ENCODE peak calls at places on chromosomes 5 and 9, in six cellular contexts. One of them, this sample, is unnamed.
A peak's percentile ranks its signal among the peaks of the same experiment; 100 is the strongest.

GRCh38 chr9:79263666-79264460 is 307.9 kb upstream of the TLE4 start:
- DNase-seq in PC-3: peak; percentile 15
- DNase-seq in CD4-positive, CD25-positive, alpha-beta regulatory T cell: no peak
- DNase-seq in fibroblast of lung: no peak
- DNase-seq in small intestine: no peak
- DNase-seq in K562: no peak
- DNase-seq in this sample: no peak

GRCh38 chr9:83024501-83025125 is 38.3 kb downstream of the RASEF start:
- DNase-seq in PC-3: no peak
- DNase-seq in CD4-positive, CD25-positive, alpha-beta regulatory T cell: no peak
- DNase-seq in fibroblast of lung: no peak
- DNase-seq in small intestine: no peak
- DNase-seq in K562: no peak
- DNase-seq in this sample: no peak

GRCh38 chr5:165460911-165461310 is 1955.5 kb downstream of the MAT2B start:
- DNase-seq in PC-3: no peak
- DNase-seq in CD4-positive, CD25-positive, alpha-beta regulatory T cell: no peak
- DNase-seq in fibroblast of lung: peak; percentile 32
- DNase-seq in small intestine: no peak
- DNase-seq in K562: no peak
- DNase-seq in this sample: no peak

GRCh38 chr5:168097852-168098251 is 193.6 kb upstream of the WWC1 start:
- DNase-seq in PC-3: peak; percentile 26
- DNase-seq in CD4-positive, CD25-positive, alpha-beta regulatory T cell: no peak
- DNase-seq in fibroblast of lung: no peak
- DNase-seq in small intestine: no peak
- DNase-seq in K562: no peak
- DNase-seq in this sample: no peak

GRCh38 chr9:69303331-69303730 is 21.7 kb upstream of the ENTREP1 start:
- DNase-seq in PC-3: no peak
- DNase-seq in CD4-positive, CD25-positive, alpha-beta regulatory T cell: no peak
- DNase-seq in fibroblast of lung: no peak
- DNase-seq in small intestine: no peak
- DNase-seq in K562: no peak
- DNase-seq in this sample: no peak

GRCh38 chr9:126989847-126990821 is 75.6 kb downstream of the RALGPS1 start:
- DNase-seq in PC-3: no peak
- DNase-seq in CD4-positive, CD25-positive, alpha-beta regulatory T cell: no peak
- DNase-seq in fibroblast of lung: peak; percentile 52
- DNase-seq in small intestine: no peak
- DNase-seq in K562: no peak
- DNase-seq in this sample: no peak

GRCh38 chr5:74429495-74429894 is 211.0 kb downstream of the ENC1 start:
- DNase-seq in PC-3: no peak
- DNase-seq in CD4-positive, CD25-positive, alpha-beta regulatory T cell: no peak
- DNase-seq in fibroblast of lung: no peak
- DNase-seq in small intestine: no peak
- DNase-seq in K562: no peak
- DNase-seq in this sample: no peak

GRCh38 chr5:90399251-90399650 is 10.3 kb downstream of the CETN3 start:
- DNase-seq in PC-3: no peak
- DNase-seq in CD4-positive, CD25-positive, alpha-beta regulatory T cell: no peak
- DNase-seq in fibroblast of lung: no peak
- DNase-seq in small intestine: no peak
- DNase-seq in K562: no peak
- DNase-seq in this sample: no peak

GRCh38 chr5:63255609-63256008 is 677.0 kb downstream of the LRRC70 start:
- DNase-seq in PC-3: no peak
- DNase-seq in CD4-positive, CD25-positive, alpha-beta regulatory T cell: no peak
- DNase-seq in fibroblast of lung: no peak
- DNase-seq in small intestine: no peak
- DNase-seq in K562: no peak
- DNase-seq in this sample: peak; percentile 16

GRCh38 chr5:68554566-68555279 is 339.2 kb downstream of the PIK3R1 start:
- DNase-seq in PC-3: no peak
- DNase-seq in CD4-positive, CD25-positive, alpha-beta regulatory T cell: no peak
- DNase-seq in fibroblast of lung: peak; percentile 69
- DNase-seq in small intestine: peak; percentile 17
- DNase-seq in K562: peak; percentile 73
- DNase-seq in this sample: no peak

GRCh38 chr5:165808358-165808757 is 2302.9 kb downstream of the MAT2B start:
- DNase-seq in PC-3: peak; percentile 19
- DNase-seq in CD4-positive, CD25-positive, alpha-beta regulatory T cell: no peak
- DNase-seq in fibroblast of lung: no peak
- DNase-seq in small intestine: no peak
- DNase-seq in K562: no peak
- DNase-seq in this sample: no peak

GRCh38 chr5:4563400-4563799 is 576.7 kb upstream of the ADAMTS16 start:
- DNase-seq in PC-3: peak; percentile 26
- DNase-seq in CD4-positive, CD25-positive, alpha-beta regulatory T cell: no peak
- DNase-seq in fibroblast of lung: no peak
- DNase-seq in small intestine: no peak
- DNase-seq in K562: peak; percentile 7
- DNase-seq in this sample: peak; percentile 45

GRCh38 chr5:173781826-173782670 is 106.1 kb upstream of the CPEB4 start:
- DNase-seq in PC-3: peak; percentile 75
- DNase-seq in CD4-positive, CD25-positive, alpha-beta regulatory T cell: peak; percentile 93
- DNase-seq in fibroblast of lung: peak; percentile 95
- DNase-seq in small intestine: peak; percentile 48
- DNase-seq in K562: peak; percentile 86
- DNase-seq in this sample: no peak

GRCh38 chr5:141605523-141606277 is 13.1 kb downstream of the DIAPH1 start:
- DNase-seq in PC-3: no peak
- DNase-seq in CD4-positive, CD25-positive, alpha-beta regulatory T cell: peak; percentile 95
- DNase-seq in fibroblast of lung: peak; percentile 26
- DNase-seq in small intestine: peak; percentile 68
- DNase-seq in K562: peak; percentile 93
- DNase-seq in this sample: no peak

GRCh38 chr5:122508623-122509022 is 196.6 kb downstream of the SNCAIP start:
- DNase-seq in PC-3: no peak
- DNase-seq in CD4-positive, CD25-positive, alpha-beta regulatory T cell: no peak
- DNase-seq in fibroblast of lung: no peak
- DNase-seq in small intestine: no peak
- DNase-seq in K562: no peak
- DNase-seq in this sample: no peak

GRCh38 chr5:137752873-137753226 is 1.3 kb downstream of the HNRNPA0 start:
- DNase-seq in PC-3: peak; percentile 2
- DNase-seq in CD4-positive, CD25-positive, alpha-beta regulatory T cell: no peak
- DNase-seq in fibroblast of lung: peak; percentile 18
- DNase-seq in small intestine: peak; percentile 14
- DNase-seq in K562: peak; percentile 78
- DNase-seq in this sample: no peak

GRCh38 chr5:167639213-167639612 is 652.2 kb upstream of the WWC1 start:
- DNase-seq in PC-3: peak; percentile 33
- DNase-seq in CD4-positive, CD25-positive, alpha-beta regulatory T cell: no peak
- DNase-seq in fibroblast of lung: peak; percentile 79
- DNase-seq in small intestine: no peak
- DNase-seq in K562: no peak
- DNase-seq in this sample: no peak

GRCh38 chr5:56608216-56608925 is 207.0 kb upstream of the MAP3K1 start:
- DNase-seq in PC-3: no peak
- DNase-seq in CD4-positive, CD25-positive, alpha-beta regulatory T cell: no peak
- DNase-seq in fibroblast of lung: no peak
- DNase-seq in small intestine: no peak
- DNase-seq in K562: no peak
- DNase-seq in this sample: no peak

GRCh38 chr5:171314728-171315385 is 5.8 kb downstream of the TLX3 start:
- DNase-seq in PC-3: no peak
- DNase-seq in CD4-positive, CD25-positive, alpha-beta regulatory T cell: no peak
- DNase-seq in fibroblast of lung: peak; percentile 17
- DNase-seq in small intestine: no peak
- DNase-seq in K562: no peak
- DNase-seq in this sample: no peak

GRCh38 chr5:88244686-88245085 is 24.0 kb downstream of the TMEM161B start:
- DNase-seq in PC-3: peak; percentile 90
- DNase-seq in CD4-positive, CD25-positive, alpha-beta regulatory T cell: no peak
- DNase-seq in fibroblast of lung: no peak
- DNase-seq in small intestine: no peak
- DNase-seq in K562: no peak
- DNase-seq in this sample: no peak

GRCh38 chr5:179559280-179560252 is 9.2 kb downstream of the RUFY1 start:
- DNase-seq in PC-3: peak; percentile 97
- DNase-seq in CD4-positive, CD25-positive, alpha-beta regulatory T cell: peak; percentile 93
- DNase-seq in fibroblast of lung: peak; percentile 99
- DNase-seq in small intestine: peak; percentile 100
- DNase-seq in K562: no peak
- DNase-seq in this sample: peak; percentile 98

DNA sequence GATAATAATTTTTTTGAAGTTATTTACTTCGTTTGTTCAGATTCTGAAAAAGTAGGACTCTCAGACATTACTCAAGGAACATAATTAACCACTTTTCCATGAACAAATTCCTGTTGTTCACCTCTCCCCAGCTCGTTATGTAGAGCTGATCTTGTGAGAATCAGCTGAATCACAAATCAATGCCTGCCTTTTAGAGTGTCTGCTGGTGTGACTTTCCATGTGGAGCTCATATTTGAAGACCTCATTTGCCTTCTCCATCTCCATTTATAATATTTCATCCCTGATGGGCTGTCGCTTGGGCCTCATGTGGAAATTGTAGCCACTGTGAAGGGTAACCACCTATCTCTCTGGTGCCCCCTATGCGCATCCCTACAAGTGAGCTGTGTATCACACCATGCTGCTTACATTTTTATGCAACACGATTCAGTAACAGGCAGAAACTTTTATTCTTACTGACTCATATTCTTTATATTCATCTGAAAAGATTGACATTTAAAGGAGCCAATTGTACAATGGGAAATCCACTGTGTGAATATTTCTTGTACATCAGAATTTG is 111.3 kb downstream of the STK32A start:
- DNase-seq in PC-3: no peak
- DNase-seq in CD4-positive, CD25-positive, alpha-beta regulatory T cell: no peak
- DNase-seq in fibroblast of lung: no peak
- DNase-seq in small intestine: no peak
- DNase-seq in K562: no peak
- DNase-seq in this sample: no peak
- H3K4me1 ChIP-seq in PC-3: peaks cover 31% of the 10 kb centered on the region
- H3K4me1 ChIP-seq in CD4-positive, CD25-positive, alpha-beta regulatory T cell: no peaks in the 10 kb centered on the region
- H3K4me1 ChIP-seq in fibroblast of lung: no peaks in the 10 kb centered on the region
- H3K4me1 ChIP-seq in small intestine: no peaks in the 10 kb centered on the region
- H3K4me1 ChIP-seq in K562: no peaks in the 10 kb centered on the region
- H3K4me1 ChIP-seq in this sample: no peaks in the 10 kb centered on the region

DNA sequence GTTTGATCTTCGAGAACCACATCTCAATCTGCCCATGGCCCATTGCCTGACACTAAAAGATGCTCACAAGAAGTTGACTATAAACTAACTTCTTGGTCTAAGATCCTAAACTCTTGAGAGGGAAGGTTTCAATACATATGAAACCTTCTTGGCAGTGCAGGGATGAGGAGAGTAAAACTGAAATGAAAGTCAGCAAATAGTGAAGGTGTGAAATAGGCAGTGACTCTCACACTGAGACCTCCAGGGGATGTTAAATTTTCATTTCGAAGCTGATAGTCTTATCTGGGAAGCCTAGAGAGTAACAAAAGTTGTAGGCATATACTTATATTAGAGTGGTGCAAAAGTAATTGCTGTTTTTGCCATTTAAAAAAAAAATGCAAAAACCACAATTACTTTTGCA is 974 bp upstream of the CYSTM1 start:
- DNase-seq in PC-3: no peak
- DNase-seq in CD4-positive, CD25-positive, alpha-beta regulatory T cell: no peak
- DNase-seq in fibroblast of lung: no peak
- DNase-seq in small intestine: no peak
- DNase-seq in K562: no peak
- DNase-seq in this sample: no peak
- H3K4me3 ChIP-seq in PC-3: no peak overlapping the region
- H3K4me3 ChIP-seq in CD4-positive, CD25-positive, alpha-beta regulatory T cell: no peak overlapping the region
- H3K4me3 ChIP-seq in fibroblast of lung: no peak overlapping the region
- H3K4me3 ChIP-seq in small intestine: no peak overlapping the region
- H3K4me3 ChIP-seq in K562: no peak overlapping the region
- H3K4me3 ChIP-seq in this sample: no peak overlapping the region

DNA sequence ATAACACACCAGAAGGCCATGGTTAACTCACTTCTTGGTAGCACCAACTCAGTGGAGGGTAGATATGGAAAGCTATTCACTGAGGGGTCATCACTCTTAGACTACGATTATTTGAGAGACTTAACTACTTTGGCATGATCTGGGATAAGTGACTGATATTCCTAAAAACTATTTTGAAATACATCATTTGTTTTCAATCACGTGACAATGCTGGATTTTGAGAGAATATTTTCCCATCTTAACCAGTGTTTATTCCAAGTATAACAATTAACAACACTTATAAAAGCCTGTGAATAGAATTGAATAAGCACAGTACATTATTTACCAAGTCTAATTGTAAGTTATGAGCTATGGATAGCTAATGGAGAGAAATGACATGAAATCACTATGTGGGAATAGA is 22.4 kb upstream of the CYLC2 start:
- DNase-seq in PC-3: no peak
- DNase-seq in CD4-positive, CD25-positive, alpha-beta regulatory T cell: no peak
- DNase-seq in fibroblast of lung: no peak
- DNase-seq in small intestine: no peak
- DNase-seq in K562: no peak
- DNase-seq in this sample: no peak
- H3K9me3 ChIP-seq in PC-3: peaks cover 6% of the 10 kb centered on the region
- H3K9me3 ChIP-seq in CD4-positive, CD25-positive, alpha-beta regulatory T cell: peaks cover 12% of the 10 kb centered on the region
- H3K9me3 ChIP-seq in fibroblast of lung: no peaks in the 10 kb centered on the region
- H3K9me3 ChIP-seq in small intestine: no peaks in the 10 kb centered on the region
- H3K9me3 ChIP-seq in K562: peaks cover 3% of the 10 kb centered on the region
- H3K9me3 ChIP-seq in this sample: peaks cover 4% of the 10 kb centered on the region

GRCh38 chr5:149838881-149839739 is 105.5 kb downstream of the PDE6A start:
- DNase-seq in PC-3: peak; percentile 93
- DNase-seq in CD4-positive, CD25-positive, alpha-beta regulatory T cell: no peak
- DNase-seq in fibroblast of lung: peak; percentile 52
- DNase-seq in small intestine: no peak
- DNase-seq in K562: no peak
- DNase-seq in this sample: no peak
- H3K4me1 ChIP-seq in PC-3: peaks cover 14% of the 10 kb centered on the region
- H3K4me1 ChIP-seq in CD4-positive, CD25-positive, alpha-beta regulatory T cell: no peaks in the 10 kb centered on the region
- H3K4me1 ChIP-seq in fibroblast of lung: peaks cover 7% of the 10 kb centered on the region
- H3K4me1 ChIP-seq in small intestine: no peaks in the 10 kb centered on the region
- H3K4me1 ChIP-seq in K562: no peaks in the 10 kb centered on the region
- H3K4me1 ChIP-seq in this sample: no peaks in the 10 kb centered on the region

DNA sequence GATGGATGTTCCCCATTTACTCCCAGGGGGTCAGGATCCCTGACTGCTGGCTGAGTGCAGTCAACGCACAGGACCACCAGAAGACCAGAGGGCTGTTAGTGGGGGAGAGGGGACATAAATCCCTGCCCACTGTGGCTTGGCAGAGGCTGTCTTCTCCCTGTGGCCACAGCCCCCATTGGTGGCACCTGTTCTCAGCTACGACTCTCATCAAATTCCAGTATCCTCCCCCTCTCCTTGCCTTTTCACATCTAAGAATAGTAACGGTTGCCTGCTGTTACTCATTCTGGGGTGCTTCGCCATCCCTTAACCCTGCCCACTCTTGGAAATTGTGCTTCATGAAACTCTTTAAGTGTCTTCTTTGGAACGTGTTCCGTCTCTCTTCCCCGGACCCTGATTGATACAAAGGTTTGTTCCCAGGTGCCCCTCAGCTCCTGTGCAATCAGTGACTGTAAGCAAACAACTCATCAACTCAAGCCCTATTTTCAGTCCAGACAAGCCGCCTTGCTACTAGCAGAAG is 22.8 kb upstream of the DENND1A start:
- DNase-seq in PC-3: no peak
- DNase-seq in CD4-positive, CD25-positive, alpha-beta regulatory T cell: no peak
- DNase-seq in fibroblast of lung: no peak
- DNase-seq in small intestine: no peak
- DNase-seq in K562: no peak
- DNase-seq in this sample: no peak
- H3K4me3 ChIP-seq in PC-3: no peak overlapping the region
- H3K4me3 ChIP-seq in CD4-positive, CD25-positive, alpha-beta regulatory T cell: no peak overlapping the region
- H3K4me3 ChIP-seq in fibroblast of lung: no peak overlapping the region
- H3K4me3 ChIP-seq in small intestine: no peak overlapping the region
- H3K4me3 ChIP-seq in K562: no peak overlapping the region
- H3K4me3 ChIP-seq in this sample: no peak overlapping the region